ENCODE peak calls at places on chromosomes 12 and 14, in ten cellular contexts. U is left ventricle myocardium inferior, A is neural progenitor cell, V is fibroblast of lung, Y is heart left ventricle, L is lower lobe of right lung, B is gastrocnemius medialis, Q is left lung, K is mammary epithelial cell, X is hepatocyte. S is an unnamed sample.

GRCh38 chr12:117208206-117208605 is 17.9 kb upstream of the FBXO21 start:
- DNase-seq in Q (no peak), K (no peak), X (no peak), A (no peak), Y (no peak), L (no peak), U (no peak), B (no peak), V (no peak), S (no peak)

GRCh38 chr12:112820796-112821195 is 29.2 kb downstream of the RPH3A start:
- DNase-seq in U (no peak), V (no peak), Q (no peak), K (no peak), X (no peak), L (no peak), Y (no peak), B (no peak), A (no peak), S (no peak)

GRCh38 chr12:100794441-100795192 is at the start of gene ANO4:
- DNase-seq in B (no peak), X (peak; percentile 53), Q (no peak), V (peak; percentile 33), A (peak; percentile 39), L (no peak), K (peak; percentile 14), U (no peak), Y (no peak), S (no peak)

GRCh38 chr14:24806061-24806678 is 172.2 kb upstream of the GZMB start:
- DNase-seq in L (peak; percentile 61), U (peak; percentile 68), A (peak; percentile 82), Y (peak; percentile 69), X (peak; percentile 85), V (peak; percentile 61), Q (no peak), K (peak; percentile 54), B (no peak), S (peak; percentile 60)

GRCh38 chr14:55641954-55642353 is 61.9 kb downstream of the KTN1 start:
- DNase-seq in L (no peak), K (no peak), Q (no peak), X (no peak), V (no peak), Y (no peak), A (no peak), U (no peak), B (no peak), S (no peak)

GRCh38 chr12:53205747-53206146 is 1.3 kb downstream of the ITGB7 start:
- DNase-seq in Y (no peak), U (no peak), A (no peak), B (no peak), X (no peak), K (peak; percentile 76), L (no peak), V (peak; percentile 89), Q (no peak), S (peak; percentile 57)

GRCh38 chr14:79011091-79011919 is 841.1 kb downstream of the NRXN3 start:
- DNase-seq in A (peak; percentile 77), X (peak; percentile 69), U (no peak), L (no peak), K (peak; percentile 89), V (peak; percentile 62), Q (no peak), Y (no peak), B (no peak), S (no peak)

GRCh38 chr14:31895206-31895605 is 181.9 kb upstream of the ARHGAP5 start:
- DNase-seq in X (peak; percentile 26), Q (no peak), A (no peak), B (no peak), V (peak; percentile 79), L (no peak), Y (no peak), K (peak; percentile 87), U (no peak), S (no peak)

GRCh38 chr12:52022841-52023181 is 16.1 kb downstream of the TAMALIN start:
- DNase-seq in U (no peak), V (no peak), K (no peak), A (peak; percentile 63), Q (no peak), L (no peak), Y (no peak), B (no peak), X (peak; percentile 56), S (no peak)

GRCh38 chr12:52026267-52026666 is 19.5 kb downstream of the TAMALIN start:
- DNase-seq in A (no peak), B (no peak), V (no peak), Y (no peak), Q (no peak), X (no peak), K (no peak), U (no peak), L (no peak), S (no peak)

GRCh38 chr12:52025301-52026172 is 18.8 kb downstream of the TAMALIN start:
- DNase-seq in A (peak; percentile 91), K (peak; percentile 78), X (peak; percentile 89), L (peak; percentile 82), B (peak; percentile 84), Q (peak; percentile 86), U (peak; percentile 79), V (peak; percentile 86), Y (peak; percentile 88), S (peak; percentile 92)

GRCh38 chr12:52023182-52023975 is 16.6 kb downstream of the TAMALIN start:
- DNase-seq in V (peak; percentile 65), Q (peak; percentile 99), A (peak; percentile 89), B (peak; percentile 74), U (peak; percentile 89), X (peak; percentile 93), Y (peak; percentile 90), L (peak; percentile 93), K (peak; percentile 36), S (peak; percentile 84)

GRCh38 chr12:52023976-52024688 is 17.4 kb downstream of the TAMALIN start:
- DNase-seq in L (no peak), Y (no peak), K (no peak), B (no peak), X (no peak), U (no peak), A (no peak), V (no peak), Q (no peak), S (no peak)
- TF ChIP-seq CTCF in L (peak; percentile 9), Y (peak; percentile 4), K (no peak), B (peak; percentile 37), X (no peak), U (peak; percentile 7), A (no peak), V (no peak), Q (no peak), S (peak; percentile 8)

GRCh38 chr14:21300892-21301291 is 21.0 kb downstream of the RPGRIP1 start:
- DNase-seq in V (no peak), Y (peak; percentile 33), X (peak; percentile 37), U (peak; percentile 24), B (no peak), L (peak; percentile 47), K (no peak), Q (peak; percentile 80), A (peak; percentile 77), S (no peak)
- H3K4me3 ChIP-seq in V (peak overlapping the region; percentile 26), Y (peak overlapping the region; percentile 30), X (peak overlapping the region; percentile 16), U (peak overlapping the region; percentile 57), B (peak overlapping the region; percentile 23), L (peak overlapping the region; percentile 41), K (peak overlapping the region; percentile 41), Q (no peak overlapping the region), A (peak overlapping the region; percentile 44), S (no peak overlapping the region)

GRCh38 chr14:49881296-49882006 is 11.4 kb upstream of the ARF6 start:
- DNase-seq in X (no peak), L (no peak), Q (no peak), B (no peak), Y (no peak), A (no peak), K (no peak), U (no peak), V (no peak), S (no peak)

GRCh38 chr14:49886523-49886922 is 6.4 kb upstream of the ARF6 start:
- DNase-seq in A (no peak), Y (no peak), X (no peak), U (no peak), V (no peak), Q (no peak), B (no peak), L (no peak), K (no peak), S (no peak)

GRCh38 chr14:49879683-49880204 is 13.1 kb upstream of the ARF6 start:
- DNase-seq in U (no peak), L (peak; percentile 58), A (peak; percentile 63), V (peak; percentile 58), K (peak; percentile 63), Q (no peak), X (peak; percentile 54), B (no peak), Y (no peak), S (no peak)

GRCh38 chr14:49880267-49881064 is 12.4 kb upstream of the ARF6 start:
- DNase-seq in L (no peak), K (peak; percentile 46), Q (no peak), Y (no peak), X (peak; percentile 30), V (no peak), U (no peak), A (no peak), B (no peak), S (no peak)

DNA sequence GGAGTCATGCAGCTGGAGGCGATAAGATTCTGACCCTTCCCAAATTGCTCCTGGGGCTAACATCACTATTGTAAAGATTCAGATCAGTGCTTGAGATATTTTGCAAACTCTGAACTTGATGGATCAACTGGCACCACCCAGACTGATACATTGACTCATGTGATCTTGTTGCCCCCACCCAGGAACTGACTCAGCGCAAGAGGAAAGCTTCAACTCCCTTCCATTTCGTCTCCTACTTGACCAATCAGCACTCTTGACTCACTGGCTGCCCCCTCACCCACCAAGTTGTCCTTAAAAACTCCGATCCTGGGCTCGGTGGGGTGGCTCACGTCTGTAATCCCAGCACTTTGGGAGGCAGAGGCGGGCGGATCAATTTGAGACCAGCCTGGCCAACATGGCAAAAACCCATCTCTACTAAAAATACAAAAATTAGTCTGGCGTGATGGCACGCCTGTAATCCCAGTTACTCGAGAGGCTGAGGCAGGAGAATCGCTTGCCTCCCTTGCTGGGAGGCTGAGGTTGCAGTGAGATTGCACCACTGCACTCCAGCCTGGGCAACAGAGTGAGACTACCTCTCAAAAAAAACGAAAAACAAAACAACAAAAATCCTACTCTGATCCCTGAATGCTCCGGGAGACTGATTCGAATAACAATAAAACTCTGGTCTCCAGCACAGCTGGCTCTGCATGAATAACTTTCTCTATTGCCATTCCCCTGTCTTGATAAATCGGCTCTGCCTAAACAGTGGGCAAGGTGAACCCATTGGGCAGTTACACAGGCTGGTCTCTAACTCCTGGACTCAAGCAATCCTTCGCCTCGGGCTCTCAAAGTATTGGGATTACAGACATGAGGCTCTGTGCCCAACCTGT is 9.8 kb upstream of the ARF6 start:
- DNase-seq in V (no peak), B (no peak), Q (no peak), X (no peak), A (no peak), Y (no peak), U (no peak), L (no peak), K (peak; percentile 37), S (no peak)
- TF ChIP-seq CTCF in V (no peak), B (no peak), Q (no peak), X (no peak), A (no peak), Y (no peak), U (no peak), L (no peak), K (no peak), S (no peak)

GRCh38 chr14:96830946-96831345 is 33.8 kb downstream of the VRK1 start:
- DNase-seq in B (no peak), V (no peak), K (no peak), A (no peak), Y (no peak), L (no peak), Q (no peak), X (no peak), U (no peak), S (no peak)

GRCh38 chr14:96823652-96824051 is 26.5 kb downstream of the VRK1 start:
- DNase-seq in U (no peak), L (no peak), K (no peak), V (no peak), B (no peak), A (no peak), X (no peak), Q (no peak), Y (no peak), S (no peak)

GRCh38 chr14:96829791-96830190 is 32.6 kb downstream of the VRK1 start:
- DNase-seq in L (no peak), X (no peak), K (no peak), V (no peak), Y (no peak), Q (no peak), A (no peak), U (no peak), B (no peak), S (no peak)

GRCh38 chr14:96824283-96824682 is 27.1 kb downstream of the VRK1 start:
- DNase-seq in K (peak; percentile 69), U (no peak), A (no peak), L (no peak), Y (no peak), V (peak; percentile 83), B (no peak), Q (no peak), X (no peak), S (no peak)

GRCh38 chr14:96827310-96827709 is 30.1 kb downstream of the VRK1 start:
- DNase-seq in B (no peak), L (no peak), U (no peak), X (no peak), Y (no peak), Q (no peak), V (no peak), K (no peak), A (peak; percentile 26), S (no peak)
- H3K4me3 ChIP-seq in B (no peak overlapping the region), L (no peak overlapping the region), U (no peak overlapping the region), X (no peak overlapping the region), Y (no peak overlapping the region), Q (no peak overlapping the region), V (no peak overlapping the region), K (no peak overlapping the region), A (no peak overlapping the region), S (no peak overlapping the region)

S was measured in tibial artery.